ENCODE peak calls at places on chromosomes 4 and X, in ten cellular contexts. R is GM12878, U is NB4, K is right lobe of liver, Z is A549, H is adrenal gland, P is testis, S is gastrocnemius medialis, T is ovary, J is sigmoid colon. G is an unnamed sample.
A peak's percentile ranks its signal among the peaks of the same experiment; 100 is the strongest.

GRCh38 chr4:13562876-13563275 is 18.6 kb upstream of the NKX3-2 start:
- DNase-seq in S (no peak), T (no peak), Z (no peak), H (no peak), K (no peak), P (no peak), U (no peak), R (no peak), J (no peak), G (no peak)

GRCh38 chrX:50877310-50877709 is 33.2 kb upstream of the BMP15 start:
- DNase-seq in T (no peak), K (no peak), S (no peak), J (no peak), H (no peak), Z (no peak), P (no peak), U (no peak), R (no peak), G (no peak)

GRCh38 chrX:1511829-1512228 is 25.2 kb downstream of the P2RY8 start:
- DNase-seq in U (no peak), K (no peak), H (no peak), R (no peak), T (no peak), P (no peak), Z (no peak), S (no peak), J (peak; percentile 35), G (no peak)

GRCh38 chr4:113591982-113592381 is 169.6 kb downstream of the CAMK2D start:
- DNase-seq in S (no peak), U (no peak), J (no peak), T (no peak), P (no peak), H (no peak), K (no peak), R (no peak), Z (no peak), G (no peak)

GRCh38 chr4:155822572-155822971 is 43.5 kb downstream of the ASIC5 start:
- DNase-seq in T (no peak), S (no peak), R (no peak), P (no peak), Z (peak; percentile 13), H (no peak), J (no peak), U (no peak), K (no peak), G (no peak)

GRCh38 chr4:108396900-108397299 is 223.5 kb upstream of the RPL34 start:
- DNase-seq in R (no peak), U (no peak), S (no peak), H (no peak), K (no peak), Z (no peak), P (no peak), T (no peak), J (no peak), G (no peak)

GRCh38 chr4:187603093-187603395 is 392.5 kb upstream of the ZFP42 start:
- DNase-seq in U (no peak), S (no peak), P (no peak), H (no peak), R (no peak), T (no peak), K (no peak), J (no peak), Z (no peak), G (no peak)

GRCh38 chr4:124433500-124433899 is 279.0 kb downstream of the ANKRD50 start:
- DNase-seq in S (no peak), P (no peak), J (no peak), K (no peak), Z (peak; percentile 57), H (no peak), R (no peak), U (no peak), T (no peak), G (no peak)

GRCh38 chrX:14508025-14508690 is 21.2 kb upstream of the GLRA2 start:
- DNase-seq in U (no peak), J (no peak), K (no peak), S (no peak), R (no peak), H (no peak), T (no peak), Z (no peak), P (no peak), G (no peak)

GRCh38 chrX:14509325-14510057 is 19.8 kb upstream of the GLRA2 start:
- DNase-seq in T (no peak), R (no peak), P (no peak), H (no peak), J (no peak), Z (no peak), K (no peak), U (no peak), S (no peak), G (no peak)

GRCh38 chrX:14505648-14506047 is 23.7 kb upstream of the GLRA2 start:
- DNase-seq in T (peak; percentile 16), U (no peak), R (no peak), S (no peak), H (no peak), K (no peak), P (peak; percentile 44), Z (no peak), J (no peak), G (no peak)

GRCh38 chrX:14504960-14505538 is 24.3 kb upstream of the GLRA2 start:
- DNase-seq in K (no peak), Z (no peak), U (no peak), H (no peak), R (no peak), P (no peak), T (no peak), S (no peak), J (no peak), G (no peak)

DNA sequence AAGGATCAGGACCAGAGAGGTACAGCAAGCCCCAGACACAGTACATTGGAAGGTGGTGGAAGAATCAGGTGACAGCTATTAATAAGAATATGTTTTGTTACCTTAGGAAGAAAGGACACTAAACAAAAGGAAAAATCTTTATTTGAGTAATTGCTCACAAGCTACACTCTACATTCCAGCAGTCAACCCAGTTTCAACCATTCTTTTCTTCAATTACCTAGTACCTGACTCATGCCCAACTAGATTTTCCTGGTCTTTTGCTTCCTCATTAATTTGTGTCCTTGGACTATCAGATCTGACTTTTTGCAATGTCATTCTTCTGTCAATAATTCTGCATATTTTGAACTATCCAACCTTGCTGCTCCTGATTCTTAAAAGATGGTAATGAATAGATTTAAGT is 22.5 kb upstream of the GLRA2 start:
- DNase-seq in Z (no peak), H (no peak), T (no peak), R (no peak), P (no peak), U (no peak), J (no peak), K (no peak), S (no peak), G (no peak)
- TF ChIP-seq POLR2A in Z (no peak), H (no peak), T (no peak), R (no peak), P (no peak), U (no peak), J (no peak), K (no peak), S (no peak), G (no peak)

DNA sequence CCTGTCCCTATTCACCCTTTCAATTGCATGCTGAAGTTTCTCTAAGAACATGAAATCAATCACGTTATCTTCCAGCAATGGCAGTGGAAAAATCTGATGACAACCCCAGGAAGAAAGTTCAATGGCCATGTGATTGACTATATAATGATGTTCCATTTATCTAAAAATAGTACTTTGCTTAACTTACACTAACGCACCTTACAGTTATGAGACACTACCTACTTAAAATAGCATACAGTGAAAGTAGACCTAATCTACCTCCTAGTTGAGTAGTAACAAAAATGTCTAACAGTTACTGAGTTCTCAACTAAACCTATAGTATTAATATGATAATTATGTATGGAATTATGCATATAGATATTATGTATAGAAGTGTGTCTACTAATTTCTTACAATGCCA is 28.6 kb upstream of the PGM2 start:
- DNase-seq in T (no peak), Z (no peak), H (no peak), U (no peak), J (no peak), S (no peak), K (no peak), R (no peak), P (no peak), G (no peak)
- TF ChIP-seq POLR2A in T (no peak), Z (no peak), H (no peak), U (no peak), J (no peak), S (no peak), K (no peak), R (no peak), P (no peak), G (no peak)

GRCh38 chrX:153794018-153794896 is at the start of the genes IDH3G and SSR4:
- DNase-seq in K (peak; percentile 95), H (peak; percentile 93), J (peak; percentile 97), S (peak; percentile 90), Z (peak; percentile 97), T (peak; percentile 93), U (peak; percentile 96), P (peak; percentile 92), R (peak; percentile 81), G (peak; percentile 50)
- TF ChIP-seq POLR2A in K (peak; percentile 59), H (peak; percentile 58), J (peak; percentile 32), S (peak; percentile 60), Z (peak; percentile 64), T (peak; percentile 33), U (peak; percentile 40), P (no peak), R (peak; percentile 93), G (peak; percentile 57)

DNA sequence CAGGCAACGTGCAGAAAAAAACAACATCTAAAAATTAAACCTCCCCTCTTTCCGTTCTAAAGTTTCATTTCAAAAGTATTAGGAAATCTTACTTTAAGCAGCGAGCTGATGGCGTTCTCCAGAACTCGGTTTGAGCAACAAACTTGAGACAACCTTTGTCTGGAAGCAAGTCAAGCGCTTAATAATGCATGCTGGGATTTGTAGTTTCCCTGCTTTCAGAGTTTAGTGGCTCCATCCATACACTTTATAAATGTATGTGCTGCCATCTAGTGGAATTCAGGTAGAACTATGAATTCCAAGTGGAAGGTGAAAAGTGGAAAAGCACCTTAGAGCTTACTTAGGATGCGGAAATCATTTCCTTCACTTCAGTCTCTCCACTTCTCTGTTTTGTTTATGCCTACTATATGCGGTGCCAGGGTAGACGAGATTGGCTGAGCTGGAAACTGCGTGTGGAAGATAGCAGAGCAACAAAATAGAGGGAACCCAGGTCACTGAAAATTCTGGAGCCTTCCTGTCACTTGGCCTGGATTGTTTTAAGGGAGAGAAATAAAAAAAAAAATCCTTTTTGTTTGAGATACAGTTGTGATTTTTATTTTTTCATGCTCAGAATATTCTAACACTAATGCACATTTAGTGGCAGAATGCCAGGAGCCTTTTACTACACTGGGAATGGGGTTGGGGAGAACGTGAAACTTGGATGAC is at the start of gene BDH2:
- DNase-seq in U (peak; percentile 89), Z (peak; percentile 85), R (peak; percentile 72), P (peak; percentile 78), J (peak; percentile 81), T (peak; percentile 73), H (peak; percentile 63), S (peak; percentile 66), K (no peak), G (no peak)
- TF ChIP-seq POLR2A in U (no peak), Z (no peak), R (peak; percentile 35), P (no peak), J (peak; percentile 41), T (peak; percentile 15), H (peak; percentile 85), S (no peak), K (no peak), G (peak; percentile 10)

GRCh38 chr4:139099366-139099982 is 77.5 kb downstream of the ELF2 start:
- DNase-seq in S (peak; percentile 62), J (peak; percentile 82), R (peak; percentile 45), Z (peak; percentile 81), T (peak; percentile 79), P (peak; percentile 76), H (peak; percentile 72), U (peak; percentile 85), K (no peak), G (peak; percentile 2)
- TF ChIP-seq POLR2A in S (no peak), J (no peak), R (no peak), Z (no peak), T (no peak), P (no peak), H (no peak), U (no peak), K (no peak), G (no peak)

G was measured in esophagus squamous epithelium.